ENCODE peak calls at places on chromosomes 12 and 14, in six cellular contexts. V, W, L, Q, K and N are unnamed samples.

GRCh38 chr12:21860128-21860527 is 81.1 kb downstream of the ABCC9 start:
- DNase-seq in V (no peak), W (no peak), L (no peak), Q (no peak), K (no peak), N (no peak)

GRCh38 chr14:30143617-30144016 is 216.0 kb upstream of the PRKD1 start:
- DNase-seq in V (no peak), W (no peak), L (no peak), Q (peak), K (peak), N (no peak)

GRCh38 chr14:95287176-95287754 is 32.4 kb downstream of the CLMN start:
- DNase-seq in V (no peak), W (no peak), L (no peak), Q (no peak), K (no peak), N (no peak)

GRCh38 chr14:72275242-72275641 is 343.0 kb downstream of the RGS6 start:
- DNase-seq in V (no peak), W (no peak), L (no peak), Q (no peak), K (no peak), N (no peak)

GRCh38 chr12:76883826-76884225 is 5.0 kb upstream of the CSRP2 start:
- DNase-seq in V (no peak), W (no peak), L (no peak), Q (no peak), K (peak), N (no peak)

GRCh38 chr14:91149462-91149861 is 35.6 kb downstream of the DGLUCY start:
- DNase-seq in V (peak), W (no peak), L (no peak), Q (peak), K (peak), N (peak)

GRCh38 chr12:38904932-38905479 is 385 bp downstream of the CPNE8 start:
- DNase-seq in V (peak), W (peak), L (peak), Q (no peak), K (peak), N (no peak)

GRCh38 chr12:60992087-60992486 is 1268.1 kb upstream of the USP15 start:
- DNase-seq in V (no peak), W (no peak), L (no peak), Q (no peak), K (no peak), N (no peak)

GRCh38 chr12:47744005-47744651 is 14.6 kb downstream of the RAPGEF3 start:
- DNase-seq in V (peak), W (peak), L (peak), Q (no peak), K (no peak), N (no peak)

DNA sequence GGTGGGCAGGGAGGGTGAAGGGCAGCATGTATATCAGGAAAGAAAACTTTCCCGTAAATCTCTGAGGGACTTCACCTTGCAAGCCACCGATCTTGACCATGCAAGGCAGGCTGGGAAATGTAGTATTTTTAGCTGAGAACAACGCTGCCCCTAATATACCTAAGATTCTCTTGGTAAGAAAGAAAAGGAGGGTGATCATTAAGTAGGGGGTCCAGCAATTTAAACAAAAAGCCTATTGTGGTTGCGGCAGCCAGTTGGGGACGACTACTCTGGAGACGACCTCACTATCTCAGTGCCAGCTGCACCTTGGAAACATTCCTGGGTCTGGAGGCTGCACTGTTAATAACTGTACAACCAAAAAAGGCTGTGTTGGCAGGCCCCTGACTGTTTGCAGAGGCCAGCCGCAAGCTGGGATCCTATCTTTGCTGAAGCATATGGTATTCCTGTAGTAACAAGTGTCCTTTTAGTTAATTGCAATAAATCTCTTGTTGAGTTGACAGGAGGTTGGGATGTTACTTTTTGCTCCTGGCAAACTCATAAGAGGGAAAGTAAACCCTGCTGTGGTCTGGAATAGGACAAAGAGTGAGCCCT is 6.4 kb downstream of the APOLD1 start:
- DNase-seq in V (no peak), W (no peak), L (no peak), Q (no peak), K (peak), N (no peak)
- H3K4me3 ChIP-seq in V (no peak), W (no peak), L (no peak), Q (peak), K (no peak), N (peak)

GRCh38 chr14:68548194-68549056 is 244.4 kb downstream of the ZFP36L1 start:
- DNase-seq in V (peak), W (no peak), L (no peak), Q (peak), K (peak), N (no peak)
- H3K4me3 ChIP-seq in V (no peak), W (no peak), L (no peak), Q (peak), K (no peak), N (no peak)

GRCh38 chr14:22888662-22889061 is 5.6 kb downstream of the REM2 start:
- DNase-seq in V (no peak), W (peak), L (peak), Q (no peak), K (no peak), N (no peak)
- H3K4me3 ChIP-seq in V (no peak), W (peak), L (no peak), Q (no peak), K (no peak), N (no peak)

GRCh38 chr12:66190519-66191406 is 1.7 kb downstream of the IRAK3 start:
- DNase-seq in V (no peak), W (no peak), L (no peak), Q (no peak), K (peak), N (no peak)
- H3K4me3 ChIP-seq in V (no peak), W (no peak), L (no peak), Q (peak), K (peak), N (no peak)